ENCODE peak calls at places on chromosomes 11 and 22, in nine cellular contexts. D is astrocyte of the spinal cord; L is CD4-positive, CD25-positive, alpha-beta regulatory T cell; T is choroid plexus epithelial cell; P is keratinocyte; R is tibial nerve; A is left ventricle myocardium inferior; Z is cardiac muscle cell; F is AG10803. S is an unnamed sample.
A peak's percentile ranks its signal among the peaks of the same experiment; 100 is the strongest.

GRCh38 chr11:116600930-116601329 is 171.9 kb downstream of the BUD13 start:
- DNase-seq in D (no peak), L (no peak), T (no peak), P (no peak), R (no peak), A (no peak), Z (no peak), F (peak; percentile 4), S (no peak)

GRCh38 chr22:20205964-20206708 is 55.3 kb upstream of the CCDC188 start:
- DNase-seq in D (peak; percentile 54), L (peak; percentile 90), T (peak; percentile 82), P (peak; percentile 32), R (peak; percentile 46), A (peak; percentile 67), Z (peak; percentile 49), F (peak; percentile 74), S (peak; percentile 78)

GRCh38 chr11:1930448-1930802 is 10.9 kb downstream of the TNNT3 start:
- DNase-seq in D (no peak), L (no peak), T (no peak), P (no peak), R (no peak), A (no peak), Z (no peak), F (no peak), S (no peak)

GRCh38 chr11:66616379-66617147 is at the start of gene RBM14:
- DNase-seq in D (peak; percentile 99), L (peak; percentile 99), T (peak; percentile 99), P (peak; percentile 96), R (peak; percentile 97), A (peak; percentile 98), Z (peak; percentile 99), F (peak; percentile 99), S (peak; percentile 99)

GRCh38 chr11:10693509-10694071 is at the start of gene IRAG1:
- DNase-seq in D (peak; percentile 70), L (no peak), T (peak; percentile 78), P (no peak), R (no peak), A (peak; percentile 70), Z (peak; percentile 56), F (peak; percentile 67), S (no peak)

GRCh38 chr11:84117394-84117793 is 831.2 kb upstream of the CCDC90B start:
- DNase-seq in D (peak; percentile 9), L (no peak), T (peak; percentile 23), P (no peak), R (no peak), A (no peak), Z (no peak), F (no peak), S (no peak)

GRCh38 chr11:77151804-77152513 is 23.9 kb downstream of the MYO7A start:
- DNase-seq in D (no peak), L (peak; percentile 52), T (peak; percentile 61), P (no peak), R (no peak), A (no peak), Z (no peak), F (peak; percentile 9), S (no peak)

GRCh38 chr11:119493712-119494111 is 70.7 kb upstream of the THY1 start:
- DNase-seq in D (no peak), L (no peak), T (peak; percentile 39), P (no peak), R (no peak), A (no peak), Z (peak; percentile 84), F (peak; percentile 13), S (peak; percentile 33)

GRCh38 chr11:60914620-60915249 is 777 bp downstream of the TMEM109 start:
- DNase-seq in D (peak; percentile 47), L (peak; percentile 59), T (peak; percentile 47), P (no peak), R (no peak), A (no peak), Z (peak; percentile 33), F (peak; percentile 11), S (peak; percentile 44)

GRCh38 chr11:130127509-130127908 is 32.1 kb upstream of the ST14 start:
- DNase-seq in D (no peak), L (no peak), T (no peak), P (no peak), R (no peak), A (no peak), Z (no peak), F (no peak), S (no peak)

GRCh38 chr11:82750643-82751139 is 17.0 kb upstream of the FAM181B start:
- DNase-seq in D (no peak), L (peak; percentile 46), T (no peak), P (no peak), R (no peak), A (no peak), Z (no peak), F (no peak), S (no peak)

GRCh38 chr11:41461057-41461681 is 1.7 kb upstream of the LRRC4C start:
- DNase-seq in D (peak; percentile 17), L (peak; percentile 14), T (peak; percentile 24), P (no peak), R (peak; percentile 7), A (no peak), Z (no peak), F (no peak), S (peak; percentile 27)

GRCh38 chr22:31625661-31626426 is 36.2 kb downstream of the PISD start:
- DNase-seq in D (peak; percentile 23), L (no peak), T (peak; percentile 49), P (no peak), R (peak; percentile 49), A (peak; percentile 37), Z (peak; percentile 45), F (no peak), S (no peak)

GRCh38 chr11:2769779-2770555 is 70.2 kb upstream of the KCNQ1OT1 start:
- DNase-seq in D (no peak), L (no peak), T (no peak), P (no peak), R (no peak), A (no peak), Z (no peak), F (no peak), S (no peak)

GRCh38 chr11:103907548-103908455 is 128.6 kb upstream of the DDI1 start:
- DNase-seq in D (peak; percentile 67), L (no peak), T (peak; percentile 73), P (no peak), R (no peak), A (no peak), Z (no peak), F (peak; percentile 32), S (peak; percentile 31)

GRCh38 chr11:65165847-65166317 is 4.2 kb upstream of the SPDYC start:
- DNase-seq in D (no peak), L (no peak), T (peak; percentile 31), P (no peak), R (peak; percentile 14), A (no peak), Z (no peak), F (no peak), S (no peak)
- H3K4me3 ChIP-seq in D (no peak overlapping the region), L (no peak overlapping the region), T (peak overlapping the region; percentile 43), P (no peak overlapping the region), R (peak overlapping the region; percentile 18), A (peak overlapping the region; percentile 35), Z (no peak overlapping the region), F (no peak overlapping the region), S (no peak overlapping the region)

GRCh38 chr11:126546191-126546590 is 190.7 kb downstream of the ST3GAL4 start:
- DNase-seq in D (peak; percentile 16), L (no peak), T (peak; percentile 3), P (no peak), R (no peak), A (no peak), Z (peak; percentile 28), F (peak; percentile 19), S (no peak)

GRCh38 chr11:126542621-126543020 is 187.1 kb downstream of the ST3GAL4 start:
- DNase-seq in D (no peak), L (no peak), T (no peak), P (no peak), R (no peak), A (no peak), Z (no peak), F (peak; percentile 72), S (no peak)

GRCh38 chr11:126543691-126544090 is 188.2 kb downstream of the ST3GAL4 start:
- DNase-seq in D (no peak), L (no peak), T (no peak), P (no peak), R (no peak), A (no peak), Z (no peak), F (no peak), S (no peak)

GRCh38 chr11:126545057-126545555 is 189.6 kb downstream of the ST3GAL4 start:
- DNase-seq in D (no peak), L (no peak), T (no peak), P (no peak), R (no peak), A (no peak), Z (no peak), F (no peak), S (no peak)

GRCh38 chr11:126544311-126545056 is 189.0 kb downstream of the ST3GAL4 start:
- DNase-seq in D (peak; percentile 73), L (no peak), T (peak; percentile 28), P (no peak), R (no peak), A (no peak), Z (peak; percentile 72), F (peak; percentile 71), S (no peak)
- H3K4me3 ChIP-seq in D (no peak overlapping the region), L (no peak overlapping the region), T (no peak overlapping the region), P (no peak overlapping the region), R (no peak overlapping the region), A (no peak overlapping the region), Z (no peak overlapping the region), F (no peak overlapping the region), S (no peak overlapping the region)

GRCh38 chr11:210122-210802 is 2.8 kb downstream of the RIC8A start:
- DNase-seq in D (peak; percentile 65), L (no peak), T (peak; percentile 89), P (no peak), R (no peak), A (no peak), Z (no peak), F (peak; percentile 87), S (no peak)
- H3K4me3 ChIP-seq in D (peak overlapping the region; percentile 90), L (peak overlapping the region; percentile 24), T (peak overlapping the region; percentile 96), P (peak overlapping the region; percentile 90), R (no peak overlapping the region), A (peak overlapping the region; percentile 95), Z (no peak overlapping the region), F (peak overlapping the region; percentile 99), S (no peak overlapping the region)

GRCh38 chr11:47186937-47187681 is 875 bp upstream of the PACSIN3 start:
- DNase-seq in D (peak; percentile 35), L (peak; percentile 72), T (peak; percentile 47), P (no peak), R (peak; percentile 54), A (peak; percentile 78), Z (peak; percentile 86), F (peak; percentile 23), S (peak; percentile 61)
- H3K4me3 ChIP-seq in D (peak overlapping the region; percentile 65), L (no peak overlapping the region), T (peak overlapping the region; percentile 62), P (peak overlapping the region; percentile 89), R (peak overlapping the region; percentile 47), A (peak overlapping the region; percentile 76), Z (peak overlapping the region; percentile 80), F (peak overlapping the region; percentile 52), S (peak overlapping the region; percentile 65)

S was measured in GM12865.